ENCODE peak calls at places on chromosomes 5 and 9, in four cellular contexts. S, R, C and A are unnamed samples.

GRCh38 chr9:69173891-69174644 is at the start of gene TJP2:
- DNase-seq in R (peak), C (peak), S (peak), A (peak)

GRCh38 chr5:147882586-147883313 is 4.2 kb downstream of the SCGB3A2 start:
- DNase-seq in R (no peak), C (no peak), S (no peak), A (no peak)

GRCh38 chr5:42985129-42986037 is 54.7 kb downstream of the ANXA2R start:
- DNase-seq in C (peak), R (peak), S (no peak), A (no peak)

GRCh38 chr5:14172149-14172795 is 29.1 kb downstream of the TRIO start:
- DNase-seq in S (no peak), R (no peak), C (no peak), A (no peak)

GRCh38 chr9:110156902-110157301 is 51.1 kb downstream of the C9orf152 start:
- DNase-seq in S (no peak), R (no peak), C (no peak), A (no peak)

GRCh38 chr9:87088621-87089020 is 141.3 kb upstream of the GAS1 start:
- DNase-seq in R (no peak), C (no peak), S (no peak), A (no peak)

GRCh38 chr9:71936066-71936465 is 24.6 kb downstream of the C9orf85 start:
- DNase-seq in S (no peak), R (no peak), C (no peak), A (no peak)

GRCh38 chr5:6728011-6728794 is 15.0 kb downstream of the TENT4A start:
- DNase-seq in S (no peak), R (no peak), C (no peak), A (no peak)

GRCh38 chr9:29332789-29333188 is 1759.5 kb upstream of the C9orf72 start:
- DNase-seq in S (no peak), C (no peak), R (peak), A (no peak)

GRCh38 chr9:130268521-130269131 is 3.1 kb downstream of the HMCN2 start:
- DNase-seq in R (no peak), S (peak), C (no peak), A (no peak)

GRCh38 chr9:25964239-25964638 is 286.0 kb upstream of the TUSC1 start:
- DNase-seq in S (no peak), R (peak), C (peak), A (no peak)

GRCh38 chr9:109302606-109303005 is 18.3 kb downstream of the EPB41L4B start:
- DNase-seq in S (no peak), C (no peak), R (no peak), A (no peak)

GRCh38 chr5:21807953-21808352 is 1045.2 kb downstream of the CDH12 start:
- DNase-seq in R (peak), S (no peak), C (no peak), A (no peak)

GRCh38 chr5:166880456-166880855 is 1411.0 kb upstream of the WWC1 start:
- DNase-seq in C (no peak), S (no peak), R (no peak), A (no peak)

GRCh38 chr5:1483064-1483463 is 37.8 kb upstream of the SLC6A3 start:
- DNase-seq in S (no peak), C (no peak), R (no peak), A (no peak)

GRCh38 chr5:51644976-51645375 is 261.7 kb downstream of the ISL1 start:
- DNase-seq in S (no peak), C (no peak), R (no peak), A (no peak)

GRCh38 chr9:5650356-5651105 is 21.6 kb downstream of the RIC1 start:
- DNase-seq in S (no peak), R (no peak), C (no peak), A (no peak)

GRCh38 chr9:137752426-137752825 is 125.2 kb upstream of the CACNA1B start:
- DNase-seq in R (no peak), S (no peak), C (no peak), A (no peak)

GRCh38 chr9:109780453-109781033 is 545 bp downstream of the PALM2AKAP2 start:
- DNase-seq in S (no peak), C (no peak), R (peak), A (no peak)

DNA sequence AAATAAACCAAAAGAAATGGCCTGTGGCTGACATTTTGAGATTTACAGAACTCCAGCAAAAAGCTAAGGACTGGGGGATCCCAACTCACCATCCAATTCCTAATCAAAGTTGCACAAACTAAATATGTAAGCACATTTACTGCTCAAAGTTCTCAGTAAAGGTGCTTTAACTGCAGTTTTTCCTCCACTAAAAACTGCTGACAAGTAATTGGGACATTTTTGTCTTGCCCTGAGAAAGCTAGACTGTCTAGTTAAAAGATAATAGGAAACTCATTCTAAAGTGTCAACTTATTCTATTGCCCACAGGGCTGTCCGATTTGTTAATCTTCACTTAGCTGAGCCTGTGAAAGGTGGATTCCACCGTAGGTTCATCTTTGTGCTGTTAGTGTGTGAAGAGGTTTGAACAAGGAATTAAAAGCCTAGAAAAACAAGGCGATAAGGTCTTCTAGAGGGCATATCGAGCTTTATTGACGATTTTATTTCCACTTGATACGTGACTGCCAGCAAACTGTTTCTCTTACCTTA is 1.0 kb downstream of the DOCK8 start:
- DNase-seq in R (no peak), C (no peak), S (no peak), A (no peak)
- H3K4me3 ChIP-seq in R (peak), C (peak), S (peak), A (peak)

GRCh38 chr5:153711755-153712154 is 221.3 kb downstream of the GRIA1 start:
- DNase-seq in R (no peak), S (no peak), C (no peak), A (no peak)
- H3K27ac ChIP-seq in R (no peak), S (no peak), C (no peak), A (no peak)

GRCh38 chr9:120875643-120875953 is 1.4 kb downstream of the PHF19 start:
- DNase-seq in C (no peak), R (no peak), S (no peak), A (no peak)
- H3K4me3 ChIP-seq in C (peak), R (peak), S (peak), A (peak)

GRCh38 chr9:127186799-127187198 is 64.4 kb upstream of the ANGPTL2 start:
- DNase-seq in S (no peak), C (no peak), R (no peak), A (no peak)

GRCh38 chr9:127185931-127186781 is 63.7 kb upstream of the ANGPTL2 start:
- DNase-seq in S (peak), C (peak), R (no peak), A (peak)

GRCh38 chr9:127183814-127184582 is 61.6 kb upstream of the ANGPTL2 start:
- DNase-seq in C (no peak), S (peak), R (no peak), A (no peak)

GRCh38 chr9:127184641-127185040 is 62.2 kb upstream of the ANGPTL2 start:
- DNase-seq in S (peak), R (no peak), C (no peak), A (no peak)

DNA sequence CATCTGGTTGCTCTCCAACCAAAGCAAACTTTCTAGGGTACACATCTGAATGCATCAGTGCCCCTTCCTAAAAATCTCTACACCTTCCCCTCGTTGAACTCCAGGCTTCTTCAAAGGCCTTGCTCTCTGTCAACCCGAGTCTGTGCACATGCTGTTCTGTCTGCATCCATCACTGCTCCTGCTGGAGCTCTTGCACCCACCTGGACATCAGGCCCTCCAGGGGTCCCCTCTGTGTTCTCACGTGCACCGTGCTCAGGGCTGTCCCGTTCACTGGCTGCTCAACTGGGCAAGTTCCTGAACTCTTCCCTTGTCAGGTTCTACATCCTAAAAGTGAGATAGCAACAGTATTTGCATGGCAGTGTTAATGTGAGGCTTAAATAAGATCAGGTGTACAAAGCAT is 62.7 kb upstream of the ANGPTL2 start:
- DNase-seq in C (no peak), S (peak), R (no peak), A (no peak)
- H3K27ac ChIP-seq in C (no peak), S (peak), R (no peak), A (no peak)

DNA sequence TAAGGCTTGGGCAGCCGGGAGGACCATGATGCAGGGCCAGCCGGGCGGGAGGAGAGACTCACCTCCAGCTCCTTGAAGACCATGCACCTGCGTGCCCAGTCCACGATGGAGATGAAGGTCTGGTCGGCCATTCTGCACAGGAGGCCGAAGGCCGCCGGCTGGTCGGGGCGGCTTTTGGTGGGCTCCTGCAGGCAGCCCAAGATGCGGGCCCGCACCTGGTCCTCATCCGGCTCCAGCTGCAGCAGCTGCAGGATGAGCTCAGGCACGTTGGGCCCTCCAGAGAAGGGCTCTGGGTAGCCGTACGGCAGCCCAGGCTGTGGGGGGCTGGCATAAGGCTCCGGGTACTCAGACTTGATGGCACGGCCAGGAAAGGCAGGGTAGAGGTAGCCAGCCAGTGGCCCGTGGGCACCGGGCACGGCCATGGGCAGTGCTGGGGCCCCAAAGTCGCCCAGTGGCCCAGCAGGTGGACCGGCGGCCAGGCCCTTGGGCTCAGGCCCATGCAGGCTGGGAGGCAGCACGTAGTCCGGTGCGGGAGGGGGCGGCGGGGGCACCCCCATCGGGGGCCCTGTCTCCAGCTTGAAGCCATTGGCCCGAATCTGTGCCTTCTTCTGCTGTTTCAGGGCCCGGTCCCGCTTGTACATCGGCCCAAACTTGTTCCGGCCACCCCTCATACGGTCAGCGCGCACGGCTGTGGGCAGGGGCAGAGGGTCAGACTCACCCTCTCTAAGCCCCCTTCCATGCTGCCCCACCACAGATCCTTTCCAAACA is 7.0 kb downstream of the NR5A1 start:
- DNase-seq in S (no peak), C (no peak), R (no peak), A (no peak)
- H3K4me3 ChIP-seq in S (no peak), C (no peak), R (no peak), A (no peak)

GRCh38 chr5:79136618-79137017 is 25.0 kb downstream of the BHMT start:
- DNase-seq in R (no peak), C (no peak), S (no peak), A (no peak)

GRCh38 chr5:79130781-79131180 is 19.2 kb downstream of the BHMT start:
- DNase-seq in S (no peak), C (no peak), R (no peak), A (no peak)

GRCh38 chr5:79135790-79136553 is 24.4 kb downstream of the BHMT start:
- DNase-seq in S (no peak), R (no peak), C (no peak), A (no peak)

GRCh38 chr5:79133121-79133656 is 21.6 kb downstream of the BHMT start:
- DNase-seq in C (peak), S (no peak), R (peak), A (no peak)

GRCh38 chr5:79133657-79134451 is 22.2 kb downstream of the BHMT start:
- DNase-seq in C (peak), R (peak), S (peak), A (peak)
- H3K27ac ChIP-seq in C (no peak), R (peak), S (peak), A (peak)